ENCODE peak calls at places on chromosomes 2 and 18, in four cellular contexts. H, G, W and F are unnamed samples.

GRCh38 chr2:108266218-108266617 is 22.5 kb upstream of the SULT1C2 start:
- DNase-seq in G (no peak), H (no peak), W (no peak), F (no peak)

GRCh38 chr2:3650140-3650944 is 7.7 kb upstream of the ALLC start:
- DNase-seq in G (no peak), W (no peak), H (no peak), F (no peak)

GRCh38 chr18:493974-494601 is 6.4 kb downstream of the COLEC12 start:
- DNase-seq in H (no peak), G (no peak), W (no peak), F (no peak)

GRCh38 chr2:148048475-148049221 is 27.8 kb downstream of the MBD5 start:
- DNase-seq in G (peak; percentile 89), W (no peak), H (no peak), F (no peak)

GRCh38 chr18:22348521-22349316 is 69.0 kb downstream of the CTAGE1 start:
- DNase-seq in G (no peak), H (no peak), W (no peak), F (no peak)

GRCh38 chr18:55280515-55280914 is 307.5 kb downstream of the TCF4 start:
- DNase-seq in W (no peak), H (no peak), G (no peak), F (no peak)

GRCh38 chr2:153403937-153404336 is 74.6 kb downstream of the RPRM start:
- DNase-seq in W (no peak), H (no peak), G (no peak), F (no peak)

GRCh38 chr18:3703732-3704176 is 253.8 kb downstream of the TGIF1 start:
- DNase-seq in H (peak; percentile 48), W (peak; percentile 74), G (no peak), F (peak; percentile 46)

GRCh38 chr2:173644146-173644545 is 289.5 kb downstream of the CDCA7 start:
- DNase-seq in G (no peak), W (no peak), H (no peak), F (no peak)

GRCh38 chr2:17422066-17422465 is 96.2 kb downstream of the RAD51AP2 start:
- DNase-seq in W (no peak), G (no peak), H (no peak), F (no peak)

GRCh38 chr2:173355866-173356508 is 1.3 kb downstream of the CDCA7 start:
- DNase-seq in G (no peak), H (no peak), W (no peak), F (peak; percentile 15)

GRCh38 chr2:119746836-119747235 is 12.9 kb upstream of the PTPN4 start:
- DNase-seq in H (no peak), G (no peak), W (no peak), F (no peak)

GRCh38 chr2:203582468-203582867 is 47.4 kb upstream of the RAPH1 start:
- DNase-seq in W (no peak), G (no peak), H (no peak), F (no peak)

GRCh38 chr2:202135111-202135874 is 62.2 kb downstream of the KIAA2012 start:
- DNase-seq in G (no peak), W (no peak), H (no peak), F (no peak)

GRCh38 chr2:76039505-76039904 is 328.8 kb upstream of the GCFC2 start:
- DNase-seq in G (no peak), W (no peak), H (no peak), F (no peak)

GRCh38 chr18:3081558-3081957 is 68.6 kb upstream of the LPIN2 start:
- DNase-seq in G (no peak), H (no peak), W (no peak), F (no peak)

GRCh38 chr2:102018823-102019445 is 27.2 kb downstream of the IL1R2 start:
- DNase-seq in G (no peak), H (no peak), W (no peak), F (no peak)

GRCh38 chr2:206936456-206937222 is 2.7 kb upstream of the CPO start:
- DNase-seq in W (no peak), H (no peak), G (no peak), F (no peak)

GRCh38 chr2:71478806-71479205 is 25.4 kb downstream of the DYSF start:
- DNase-seq in W (no peak), H (no peak), G (no peak), F (no peak)

GRCh38 chr18:22108674-22109073 is 60.7 kb upstream of the GATA6 start:
- DNase-seq in W (no peak), H (peak; percentile 7), G (no peak), F (no peak)

GRCh38 chr2:162090109-162090508 is 16.1 kb upstream of the DPP4 start:
- DNase-seq in G (no peak), H (no peak), W (no peak), F (no peak)

GRCh38 chr2:143128681-143129580 is at the start of gene ARHGAP15:
- DNase-seq in G (peak; percentile 85), H (no peak), W (peak; percentile 3), F (no peak)

GRCh38 chr18:12236934-12237832 is 17.0 kb upstream of the CIDEA start:
- DNase-seq in G (no peak), W (peak; percentile 84), H (peak; percentile 19), F (peak; percentile 50)

GRCh38 chr18:68779169-68779568 is 18.7 kb upstream of the CCDC102B start:
- DNase-seq in H (no peak), G (no peak), W (no peak), F (no peak)

GRCh38 chr2:215218587-215219577 is 80.5 kb upstream of the ABCA12 start:
- DNase-seq in G (no peak), H (no peak), W (no peak), F (no peak)

GRCh38 chr2:64899081-64899865 is 89.9 kb upstream of the SLC1A4 start:
- DNase-seq in G (no peak), W (no peak), H (no peak), F (no peak)

GRCh38 chr2:121186261-121186660 is 98.7 kb downstream of the TFCP2L1 start:
- DNase-seq in H (no peak), G (no peak), W (no peak), F (no peak)

GRCh38 chr2:221558107-221558506 is 14.0 kb downstream of the EPHA4 start:
- DNase-seq in G (no peak), W (no peak), H (no peak), F (no peak)

GRCh38 chr2:178152033-178152432 is 39.8 kb downstream of the RBM45 start:
- DNase-seq in G (no peak), H (no peak), W (no peak), F (no peak)

GRCh38 chr2:223315813-223316212 is 263.8 kb downstream of the KCNE4 start:
- DNase-seq in G (no peak), H (no peak), W (no peak), F (no peak)

GRCh38 chr2:158142568-158143332 is 41.1 kb downstream of the UPP2 start:
- DNase-seq in W (peak; percentile 13), G (no peak), H (no peak), F (no peak)

GRCh38 chr2:223238301-223238700 is 186.3 kb downstream of the KCNE4 start:
- DNase-seq in W (no peak), G (no peak), H (no peak), F (no peak)

GRCh38 chr2:200350796-200351195 is 44.3 kb downstream of the SPATS2L start:
- DNase-seq in H (no peak), W (no peak), G (no peak), F (no peak)

GRCh38 chr2:8134105-8134903 is 547.6 kb upstream of the ID2 start:
- DNase-seq in G (no peak), W (no peak), H (no peak), F (no peak)

GRCh38 chr2:96089356-96090180 is 26.8 kb downstream of the ADRA2B start:
- DNase-seq in H (no peak), W (peak; percentile 28), G (no peak), F (no peak)

GRCh38 chr2:37855283-37856041 is 69.6 kb upstream of the RMDN2 start:
- DNase-seq in H (no peak), G (no peak), W (no peak), F (no peak)

GRCh38 chr2:158743466-158743865 is 51.7 kb upstream of the DAPL1 start:
- DNase-seq in H (no peak), W (no peak), G (no peak), F (no peak)

GRCh38 chr2:50556934-50557575 is 474.9 kb downstream of the NRXN1 start:
- DNase-seq in G (no peak), H (no peak), W (no peak), F (no peak)

GRCh38 chr2:19580830-19581229 is 222.4 kb upstream of the OSR1 start:
- DNase-seq in W (no peak), G (no peak), H (no peak), F (no peak)

GRCh38 chr2:54604771-54605350 is 118.6 kb upstream of the EML6 start:
- DNase-seq in H (no peak), W (no peak), G (no peak), F (no peak)

DNA sequence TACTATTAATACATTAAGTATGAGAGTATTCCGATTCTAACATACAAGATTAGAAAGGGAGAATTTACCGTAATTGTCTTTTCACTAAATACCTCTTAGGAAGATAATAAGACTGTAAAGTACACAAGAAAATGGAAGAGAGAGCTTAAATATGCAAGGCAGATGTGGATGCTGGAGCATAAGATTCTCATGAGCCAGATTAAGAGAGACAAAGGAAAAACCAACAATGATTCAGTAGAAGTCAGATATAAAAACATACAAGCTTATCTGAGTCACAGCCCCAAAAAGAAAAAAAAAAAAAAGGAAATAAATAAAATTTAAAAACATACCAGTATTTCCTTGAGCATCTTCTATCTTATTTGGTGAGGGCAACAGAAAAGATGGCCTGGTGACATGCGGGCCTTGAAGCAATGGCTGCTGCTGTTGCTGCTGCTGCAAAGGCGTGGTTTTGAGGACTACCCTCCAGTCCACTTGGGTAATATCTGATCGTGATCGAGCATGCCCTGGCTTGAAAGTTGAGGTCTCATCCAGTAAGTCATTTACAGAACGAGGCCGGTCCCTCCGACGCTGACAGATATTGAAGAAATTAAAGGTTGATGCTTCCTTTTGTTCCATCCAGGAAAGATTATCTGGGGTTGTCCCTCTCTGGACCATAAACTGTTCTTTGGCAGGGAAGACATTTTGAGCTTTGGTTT is 24.5 kb downstream of the PLEKHM3 start:
- DNase-seq in G (no peak), H (no peak), W (no peak), F (no peak)
- TF ChIP-seq ZNF274 in G (no peak), H (no peak), W (no peak), F (no peak)

GRCh38 chr18:45255142-45255890 is 360.0 kb upstream of the SLC14A2 start:
- DNase-seq in H (no peak), G (no peak), W (no peak), F (no peak)
- H3K9ac ChIP-seq in H (no peak overlapping the region), G (no peak overlapping the region), W (no peak overlapping the region), F (no peak overlapping the region)

DNA sequence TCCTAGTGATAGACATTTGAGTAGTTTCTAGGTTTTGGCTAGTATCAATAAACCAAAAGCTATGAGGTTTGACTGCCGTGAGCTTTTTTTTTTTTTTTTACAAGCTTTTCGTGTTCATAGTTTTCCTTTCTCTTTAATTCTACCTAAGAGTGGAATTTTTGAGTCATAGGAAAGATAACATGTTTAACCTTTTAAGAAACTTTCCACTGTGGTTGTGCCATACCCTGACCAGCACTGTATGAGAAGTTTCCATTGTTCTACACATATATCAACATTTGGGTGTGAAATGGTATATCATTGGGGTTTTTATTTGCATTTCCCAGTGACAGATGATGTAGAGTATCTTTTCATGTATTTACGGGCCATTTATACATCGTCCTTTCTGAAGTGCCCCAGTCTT is 31.7 kb downstream of the UBE2F start:
- DNase-seq in H (no peak), W (no peak), G (peak; percentile 82), F (no peak)
- TF ChIP-seq ZNF274 in H (no peak), W (no peak), G (no peak), F (no peak)

GRCh38 chr2:116718451-116718850 is 1096.0 kb upstream of the DDX18 start:
- DNase-seq in H (no peak), G (no peak), W (no peak), F (no peak)
- H3K9ac ChIP-seq in H (no peak overlapping the region), G (no peak overlapping the region), W (no peak overlapping the region), F (no peak overlapping the region)